ENCODE peak calls at places on chromosome 9, in nine cellular contexts. M is H7; E is effector memory CD4-positive, alpha-beta T cell; O is GM12865; S is endothelial cell of umbilical vein; Y is neural progenitor cell; K is lung; A is heart right ventricle; F is epithelial cell of esophagus. V is an unnamed sample.
A peak's percentile ranks its signal among the peaks of the same experiment; 100 is the strongest.

GRCh38 chr9:70588381-70588780 is 173.9 kb upstream of the KLF9 start:
- DNase-seq in M (no peak), E (no peak), O (no peak), S (no peak), Y (no peak), K (no peak), A (no peak), F (no peak), V (no peak)

GRCh38 chr9:107367727-107368502 is 84.8 kb downstream of the RAD23B start:
- DNase-seq in M (no peak), E (no peak), O (peak; percentile 29), S (peak; percentile 46), Y (no peak), K (no peak), A (no peak), F (peak; percentile 52), V (no peak)

GRCh38 chr9:4739587-4740372 is 1.2 kb downstream of the AK3 start:
- DNase-seq in M (no peak), E (no peak), O (peak; percentile 46), S (no peak), Y (no peak), K (no peak), A (peak; percentile 30), F (peak; percentile 34), V (no peak)

GRCh38 chr9:121906074-121906520 is 187.0 kb downstream of the TTLL11 start:
- DNase-seq in M (no peak), E (no peak), O (no peak), S (peak; percentile 70), Y (no peak), K (no peak), A (no peak), F (no peak), V (no peak)

GRCh38 chr9:36584626-36585460 is 12.1 kb downstream of the MELK start:
- DNase-seq in M (no peak), E (no peak), O (no peak), S (no peak), Y (no peak), K (no peak), A (no peak), F (peak; percentile 79), V (no peak)

GRCh38 chr9:122007837-122008236 is 85.3 kb downstream of the TTLL11 start:
- DNase-seq in M (no peak), E (no peak), O (no peak), S (no peak), Y (no peak), K (no peak), A (no peak), F (no peak), V (peak; percentile 24)

GRCh38 chr9:106174331-106174730 is 480.0 kb downstream of the TMEM38B start:
- DNase-seq in M (no peak), E (no peak), O (no peak), S (no peak), Y (no peak), K (no peak), A (no peak), F (no peak), V (no peak)

GRCh38 chr9:37978983-37979382 is 75.1 kb upstream of the SLC25A51 start:
- DNase-seq in M (no peak), E (no peak), O (no peak), S (no peak), Y (no peak), K (no peak), A (no peak), F (no peak), V (no peak)

GRCh38 chr9:117234178-117234577 is 180.7 kb downstream of the ASTN2 start:
- DNase-seq in M (no peak), E (no peak), O (no peak), S (no peak), Y (no peak), K (no peak), A (no peak), F (no peak), V (no peak)

GRCh38 chr9:20621553-20622329 is 558 bp downstream of the MLLT3 start:
- DNase-seq in M (peak; percentile 77), E (peak; percentile 67), O (peak; percentile 87), S (peak; percentile 70), Y (peak; percentile 75), K (peak; percentile 73), A (peak; percentile 75), F (peak; percentile 70), V (peak; percentile 93)

GRCh38 chr9:113772121-113772885 is 103.8 kb upstream of the ZNF618 start:
- DNase-seq in M (no peak), E (no peak), O (no peak), S (peak; percentile 76), Y (no peak), K (peak; percentile 27), A (no peak), F (no peak), V (peak; percentile 57)

GRCh38 chr9:114289571-114290481 is 33.1 kb upstream of the ORM1 start:
- DNase-seq in M (no peak), E (no peak), O (no peak), S (no peak), Y (no peak), K (no peak), A (no peak), F (no peak), V (no peak)

GRCh38 chr9:98248737-98249474 is 6.5 kb downstream of the TBC1D2 start:
- DNase-seq in M (no peak), E (no peak), O (no peak), S (peak; percentile 60), Y (no peak), K (peak; percentile 82), A (peak; percentile 63), F (peak; percentile 98), V (no peak)

GRCh38 chr9:134253596-134254205 is 72.6 kb upstream of the RXRA start:
- DNase-seq in M (no peak), E (no peak), O (no peak), S (no peak), Y (no peak), K (no peak), A (no peak), F (no peak), V (no peak)

GRCh38 chr9:5931657-5932056 is 41.0 kb downstream of the MLANA start:
- DNase-seq in M (no peak), E (no peak), O (no peak), S (no peak), Y (no peak), K (no peak), A (no peak), F (no peak), V (no peak)

GRCh38 chr9:124768275-124768674 is 2.8 kb downstream of the NR6A1 start:
- DNase-seq in M (no peak), E (no peak), O (no peak), S (no peak), Y (no peak), K (no peak), A (no peak), F (no peak), V (no peak)

GRCh38 chr9:124769451-124770358 is 1.4 kb downstream of the NR6A1 start:
- DNase-seq in M (peak; percentile 81), E (no peak), O (no peak), S (peak; percentile 51), Y (peak; percentile 67), K (no peak), A (peak; percentile 36), F (no peak), V (no peak)

GRCh38 chr9:124767830-124768229 is 3.3 kb downstream of the NR6A1 start:
- DNase-seq in M (no peak), E (no peak), O (no peak), S (no peak), Y (no peak), K (no peak), A (no peak), F (no peak), V (no peak)

GRCh38 chr9:124770359-124771020 is 621 bp downstream of the NR6A1 start:
- DNase-seq in M (peak; percentile 93), E (no peak), O (peak; percentile 71), S (no peak), Y (peak; percentile 78), K (no peak), A (no peak), F (no peak), V (no peak)

GRCh38 chr9:124768778-124769350 is 2.2 kb downstream of the NR6A1 start:
- DNase-seq in M (no peak), E (no peak), O (no peak), S (peak; percentile 69), Y (no peak), K (no peak), A (no peak), F (no peak), V (no peak)
- H3K4me3 ChIP-seq in M (peak overlapping the region; percentile 89), E (no peak overlapping the region), O (peak overlapping the region; percentile 91), S (no peak overlapping the region), Y (peak overlapping the region; percentile 94), K (no peak overlapping the region), A (peak overlapping the region; percentile 93), F (peak overlapping the region; percentile 70), V (no peak overlapping the region)

GRCh38 chr9:26947736-26948135 is 694 bp upstream of the PLAA start:
- DNase-seq in M (peak; percentile 40), E (no peak), O (peak; percentile 9), S (no peak), Y (peak; percentile 15), K (no peak), A (no peak), F (no peak), V (no peak)

GRCh38 chr9:26940779-26941178 is 6.3 kb downstream of the PLAA start:
- DNase-seq in M (no peak), E (no peak), O (no peak), S (no peak), Y (no peak), K (no peak), A (no peak), F (no peak), V (no peak)

GRCh38 chr9:26946753-26947727 is at the start of gene PLAA:
- DNase-seq in M (peak; percentile 92), E (peak; percentile 73), O (peak; percentile 94), S (peak; percentile 91), Y (peak; percentile 95), K (peak; percentile 89), A (peak; percentile 85), F (peak; percentile 96), V (peak; percentile 97)

GRCh38 chr9:26949604-26950003 is 2.6 kb upstream of the PLAA start:
- DNase-seq in M (no peak), E (no peak), O (no peak), S (no peak), Y (no peak), K (no peak), A (no peak), F (peak; percentile 46), V (no peak)

GRCh38 chr9:26945591-26945990 is 1.5 kb downstream of the PLAA start:
- DNase-seq in M (peak; percentile 22), E (no peak), O (no peak), S (no peak), Y (peak; percentile 15), K (no peak), A (no peak), F (no peak), V (no peak)
- H3K4me3 ChIP-seq in M (peak overlapping the region; percentile 98), E (peak overlapping the region; percentile 2), O (peak overlapping the region; percentile 78), S (peak overlapping the region; percentile 90), Y (peak overlapping the region; percentile 85), K (peak overlapping the region; percentile 29), A (peak overlapping the region; percentile 93), F (peak overlapping the region; percentile 67), V (peak overlapping the region; percentile 98)

GRCh38 chr9:137080260-137081122 is 3.2 kb downstream of the UAP1L1 start:
- DNase-seq in M (no peak), E (no peak), O (no peak), S (no peak), Y (no peak), K (no peak), A (no peak), F (no peak), V (no peak)
- H3K4me3 ChIP-seq in M (no peak overlapping the region), E (no peak overlapping the region), O (no peak overlapping the region), S (no peak overlapping the region), Y (no peak overlapping the region), K (no peak overlapping the region), A (no peak overlapping the region), F (no peak overlapping the region), V (no peak overlapping the region)

GRCh38 chr9:129036923-129037766 is 719 bp downstream of the MIGA2 start:
- DNase-seq in M (peak; percentile 54), E (no peak), O (no peak), S (no peak), Y (no peak), K (no peak), A (no peak), F (no peak), V (no peak)
- H3K4me3 ChIP-seq in M (peak overlapping the region; percentile 91), E (peak overlapping the region; percentile 88), O (peak overlapping the region; percentile 100), S (peak overlapping the region; percentile 73), Y (peak overlapping the region; percentile 72), K (peak overlapping the region; percentile 93), A (peak overlapping the region; percentile 71), F (peak overlapping the region; percentile 81), V (peak overlapping the region; percentile 79)

V was measured in esophagus muscularis mucosa.